ENCODE peak calls at places on chromosome 7, in eight cellular contexts. One of them, this sample, is unnamed.

GRCh38 chr7:100654908-100655831 is 1.1 kb downstream of the ACTL6B start:
- DNase-seq in CD4-positive, CD25-positive, alpha-beta regulatory T cell: no peak
- DNase-seq in CD8-positive, alpha-beta T cell: no peak
- DNase-seq in AG04450: no peak
- DNase-seq in adrenal gland: no peak
- DNase-seq in fibroblast of the aortic adventitia: no peak
- DNase-seq in HFF-Myc: no peak
- DNase-seq in LNCaP clone FGC: no peak
- DNase-seq in this sample: no peak

GRCh38 chr7:107262857-107263256 is 94.1 kb downstream of the HBP1 start:
- DNase-seq in CD4-positive, CD25-positive, alpha-beta regulatory T cell: no peak
- DNase-seq in CD8-positive, alpha-beta T cell: no peak
- DNase-seq in AG04450: no peak
- DNase-seq in adrenal gland: no peak
- DNase-seq in fibroblast of the aortic adventitia: peak
- DNase-seq in HFF-Myc: no peak
- DNase-seq in LNCaP clone FGC: no peak
- DNase-seq in this sample: no peak

GRCh38 chr7:42167206-42167913 is 69.6 kb downstream of the GLI3 start:
- DNase-seq in CD4-positive, CD25-positive, alpha-beta regulatory T cell: no peak
- DNase-seq in CD8-positive, alpha-beta T cell: no peak
- DNase-seq in AG04450: no peak
- DNase-seq in adrenal gland: no peak
- DNase-seq in fibroblast of the aortic adventitia: peak
- DNase-seq in HFF-Myc: no peak
- DNase-seq in LNCaP clone FGC: peak
- DNase-seq in this sample: no peak

GRCh38 chr7:76086070-76086469 is 38.2 kb downstream of the MDH2 start:
- DNase-seq in CD4-positive, CD25-positive, alpha-beta regulatory T cell: no peak
- DNase-seq in CD8-positive, alpha-beta T cell: no peak
- DNase-seq in AG04450: no peak
- DNase-seq in adrenal gland: no peak
- DNase-seq in fibroblast of the aortic adventitia: peak
- DNase-seq in HFF-Myc: no peak
- DNase-seq in LNCaP clone FGC: no peak
- DNase-seq in this sample: no peak

GRCh38 chr7:98168181-98168903 is 42.9 kb upstream of the BHLHA15 start:
- DNase-seq in CD4-positive, CD25-positive, alpha-beta regulatory T cell: peak
- DNase-seq in CD8-positive, alpha-beta T cell: peak
- DNase-seq in AG04450: peak
- DNase-seq in adrenal gland: peak
- DNase-seq in fibroblast of the aortic adventitia: peak
- DNase-seq in HFF-Myc: peak
- DNase-seq in LNCaP clone FGC: peak
- DNase-seq in this sample: peak

GRCh38 chr7:141649865-141650499 is 52.0 kb downstream of the DENND11 start:
- DNase-seq in CD4-positive, CD25-positive, alpha-beta regulatory T cell: no peak
- DNase-seq in CD8-positive, alpha-beta T cell: no peak
- DNase-seq in AG04450: peak
- DNase-seq in adrenal gland: peak
- DNase-seq in fibroblast of the aortic adventitia: peak
- DNase-seq in HFF-Myc: peak
- DNase-seq in LNCaP clone FGC: peak
- DNase-seq in this sample: peak

GRCh38 chr7:32474008-32474407 is 16.2 kb downstream of the LSM5 start:
- DNase-seq in CD4-positive, CD25-positive, alpha-beta regulatory T cell: no peak
- DNase-seq in CD8-positive, alpha-beta T cell: no peak
- DNase-seq in AG04450: no peak
- DNase-seq in adrenal gland: no peak
- DNase-seq in fibroblast of the aortic adventitia: no peak
- DNase-seq in HFF-Myc: no peak
- DNase-seq in LNCaP clone FGC: no peak
- DNase-seq in this sample: no peak

GRCh38 chr7:24337180-24337579 is 53.2 kb downstream of the NPY start:
- DNase-seq in CD4-positive, CD25-positive, alpha-beta regulatory T cell: no peak
- DNase-seq in CD8-positive, alpha-beta T cell: no peak
- DNase-seq in AG04450: no peak
- DNase-seq in adrenal gland: no peak
- DNase-seq in fibroblast of the aortic adventitia: no peak
- DNase-seq in HFF-Myc: no peak
- DNase-seq in LNCaP clone FGC: no peak
- DNase-seq in this sample: no peak

GRCh38 chr7:196283-196682 is 3.9 kb downstream of the FAM20C start:
- DNase-seq in CD4-positive, CD25-positive, alpha-beta regulatory T cell: no peak
- DNase-seq in CD8-positive, alpha-beta T cell: no peak
- DNase-seq in AG04450: no peak
- DNase-seq in adrenal gland: no peak
- DNase-seq in fibroblast of the aortic adventitia: no peak
- DNase-seq in HFF-Myc: no peak
- DNase-seq in LNCaP clone FGC: no peak
- DNase-seq in this sample: no peak

GRCh38 chr7:17506090-17506489 is 207.6 kb downstream of the AHR start:
- DNase-seq in CD4-positive, CD25-positive, alpha-beta regulatory T cell: no peak
- DNase-seq in CD8-positive, alpha-beta T cell: no peak
- DNase-seq in AG04450: no peak
- DNase-seq in adrenal gland: no peak
- DNase-seq in fibroblast of the aortic adventitia: peak
- DNase-seq in HFF-Myc: no peak
- DNase-seq in LNCaP clone FGC: no peak
- DNase-seq in this sample: no peak

GRCh38 chr7:70355591-70356323 is 757.5 kb downstream of the AUTS2 start:
- DNase-seq in CD4-positive, CD25-positive, alpha-beta regulatory T cell: no peak
- DNase-seq in CD8-positive, alpha-beta T cell: no peak
- DNase-seq in AG04450: no peak
- DNase-seq in adrenal gland: no peak
- DNase-seq in fibroblast of the aortic adventitia: no peak
- DNase-seq in HFF-Myc: no peak
- DNase-seq in LNCaP clone FGC: no peak
- DNase-seq in this sample: no peak

GRCh38 chr7:2011266-2012043 is 221.3 kb downstream of the MAD1L1 start:
- DNase-seq in CD4-positive, CD25-positive, alpha-beta regulatory T cell: no peak
- DNase-seq in CD8-positive, alpha-beta T cell: no peak
- DNase-seq in AG04450: no peak
- DNase-seq in adrenal gland: no peak
- DNase-seq in fibroblast of the aortic adventitia: no peak
- DNase-seq in HFF-Myc: no peak
- DNase-seq in LNCaP clone FGC: no peak
- DNase-seq in this sample: no peak

GRCh38 chr7:5630670-5631069 is 150.8 kb downstream of the RNF216 start:
- DNase-seq in CD4-positive, CD25-positive, alpha-beta regulatory T cell: no peak
- DNase-seq in CD8-positive, alpha-beta T cell: peak
- DNase-seq in AG04450: no peak
- DNase-seq in adrenal gland: no peak
- DNase-seq in fibroblast of the aortic adventitia: no peak
- DNase-seq in HFF-Myc: no peak
- DNase-seq in LNCaP clone FGC: no peak
- DNase-seq in this sample: no peak

GRCh38 chr7:142088022-142088714 is 23.4 kb upstream of the MGAM2 start:
- DNase-seq in CD4-positive, CD25-positive, alpha-beta regulatory T cell: no peak
- DNase-seq in CD8-positive, alpha-beta T cell: no peak
- DNase-seq in AG04450: no peak
- DNase-seq in adrenal gland: no peak
- DNase-seq in fibroblast of the aortic adventitia: peak
- DNase-seq in HFF-Myc: no peak
- DNase-seq in LNCaP clone FGC: peak
- DNase-seq in this sample: no peak

GRCh38 chr7:111090834-111091233 is at the start of gene LRRN3:
- DNase-seq in CD4-positive, CD25-positive, alpha-beta regulatory T cell: no peak
- DNase-seq in CD8-positive, alpha-beta T cell: peak
- DNase-seq in AG04450: no peak
- DNase-seq in adrenal gland: peak
- DNase-seq in fibroblast of the aortic adventitia: peak
- DNase-seq in HFF-Myc: no peak
- DNase-seq in LNCaP clone FGC: no peak
- DNase-seq in this sample: no peak
- H3K4me3 ChIP-seq in CD4-positive, CD25-positive, alpha-beta regulatory T cell: peak
- H3K4me3 ChIP-seq in CD8-positive, alpha-beta T cell: peak
- H3K4me3 ChIP-seq in AG04450: peak
- H3K4me3 ChIP-seq in adrenal gland: peak
- H3K4me3 ChIP-seq in fibroblast of the aortic adventitia: peak
- H3K4me3 ChIP-seq in HFF-Myc: peak
- H3K4me3 ChIP-seq in LNCaP clone FGC: no peak
- H3K4me3 ChIP-seq in this sample: peak

DNA sequence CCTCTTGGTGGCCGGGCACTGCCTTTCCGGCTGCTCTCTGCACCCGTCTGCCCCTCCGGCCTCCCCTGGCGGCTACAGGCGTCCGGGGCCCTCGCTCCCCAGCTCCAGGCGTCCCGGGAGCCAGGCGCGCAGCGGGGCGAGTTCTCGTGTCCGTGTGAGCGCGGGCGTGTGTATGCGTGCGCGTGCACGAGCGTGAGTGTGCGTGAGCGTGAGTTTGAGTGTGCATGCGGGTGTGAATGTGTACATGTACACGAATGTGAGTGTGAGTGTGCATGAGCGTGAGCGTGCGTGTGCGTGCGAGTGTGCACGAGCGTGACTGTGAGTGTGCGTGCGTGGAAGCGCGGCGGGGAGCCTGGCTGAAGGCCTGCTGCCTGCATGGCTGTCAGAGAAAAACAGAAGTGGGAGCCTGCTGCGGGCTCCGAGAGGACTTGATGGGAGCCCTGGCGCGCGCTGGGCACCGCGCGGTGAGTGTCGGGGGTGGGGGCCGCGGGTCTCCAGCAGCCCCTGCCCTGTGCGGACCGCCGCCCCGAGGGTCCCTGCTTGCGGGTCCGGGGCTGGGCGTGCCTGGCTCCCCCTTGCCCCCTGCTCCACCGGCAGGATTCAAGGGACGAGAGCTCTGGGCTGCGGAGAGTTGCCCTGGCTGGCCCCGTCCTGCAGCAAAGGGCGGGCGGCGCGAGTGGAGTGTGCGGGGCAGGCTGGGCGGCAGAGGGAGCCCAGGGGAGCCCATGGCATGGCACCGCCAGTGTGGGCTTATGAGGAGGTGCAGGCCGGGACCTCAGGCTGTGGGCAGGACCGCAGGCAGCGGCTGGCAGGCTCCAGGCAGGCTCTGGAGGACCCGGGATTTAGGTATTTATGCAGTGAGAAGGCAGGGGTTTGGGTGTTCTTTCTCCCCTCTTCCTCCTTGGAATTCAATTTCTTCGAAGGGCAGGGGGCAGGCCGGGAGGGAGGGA is 75.8 kb upstream of the EN2 start:
- DNase-seq in CD4-positive, CD25-positive, alpha-beta regulatory T cell: no peak
- DNase-seq in CD8-positive, alpha-beta T cell: no peak
- DNase-seq in AG04450: no peak
- DNase-seq in adrenal gland: no peak
- DNase-seq in fibroblast of the aortic adventitia: no peak
- DNase-seq in HFF-Myc: no peak
- DNase-seq in LNCaP clone FGC: no peak
- DNase-seq in this sample: no peak
- H3K4me3 ChIP-seq in CD4-positive, CD25-positive, alpha-beta regulatory T cell: no peak
- H3K4me3 ChIP-seq in CD8-positive, alpha-beta T cell: no peak
- H3K4me3 ChIP-seq in AG04450: peak
- H3K4me3 ChIP-seq in adrenal gland: no peak
- H3K4me3 ChIP-seq in fibroblast of the aortic adventitia: peak
- H3K4me3 ChIP-seq in HFF-Myc: no peak
- H3K4me3 ChIP-seq in LNCaP clone FGC: no peak
- H3K4me3 ChIP-seq in this sample: peak

GRCh38 chr7:115747174-115747573 is 283.4 kb downstream of the TFEC start:
- DNase-seq in CD4-positive, CD25-positive, alpha-beta regulatory T cell: no peak
- DNase-seq in CD8-positive, alpha-beta T cell: no peak
- DNase-seq in AG04450: no peak
- DNase-seq in adrenal gland: no peak
- DNase-seq in fibroblast of the aortic adventitia: peak
- DNase-seq in HFF-Myc: no peak
- DNase-seq in LNCaP clone FGC: no peak
- DNase-seq in this sample: no peak

GRCh38 chr7:115748123-115748738 is 282.3 kb downstream of the TFEC start:
- DNase-seq in CD4-positive, CD25-positive, alpha-beta regulatory T cell: no peak
- DNase-seq in CD8-positive, alpha-beta T cell: no peak
- DNase-seq in AG04450: no peak
- DNase-seq in adrenal gland: no peak
- DNase-seq in fibroblast of the aortic adventitia: peak
- DNase-seq in HFF-Myc: peak
- DNase-seq in LNCaP clone FGC: no peak
- DNase-seq in this sample: no peak

GRCh38 chr7:115754226-115754625 is 276.3 kb downstream of the TFEC start:
- DNase-seq in CD4-positive, CD25-positive, alpha-beta regulatory T cell: no peak
- DNase-seq in CD8-positive, alpha-beta T cell: no peak
- DNase-seq in AG04450: no peak
- DNase-seq in adrenal gland: no peak
- DNase-seq in fibroblast of the aortic adventitia: no peak
- DNase-seq in HFF-Myc: no peak
- DNase-seq in LNCaP clone FGC: no peak
- DNase-seq in this sample: no peak

DNA sequence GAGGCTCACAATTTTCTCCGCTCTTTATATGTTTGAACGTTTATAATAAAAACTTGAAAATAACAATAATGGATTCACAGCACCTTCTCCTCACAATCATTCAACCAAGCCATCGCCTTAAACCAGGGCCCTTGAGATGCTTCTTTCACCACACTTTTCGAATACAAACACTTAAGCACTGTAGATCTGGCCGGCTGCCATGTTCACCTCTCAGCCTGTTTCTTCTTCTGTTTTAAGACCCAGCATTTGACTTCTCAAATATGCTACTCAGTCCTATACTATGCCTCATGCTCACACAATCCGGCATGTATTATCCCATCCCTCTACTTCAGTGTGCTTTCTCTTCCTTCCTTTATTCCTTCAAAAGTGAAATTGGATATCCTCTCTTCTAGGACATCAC is 280.6 kb downstream of the TFEC start:
- DNase-seq in CD4-positive, CD25-positive, alpha-beta regulatory T cell: no peak
- DNase-seq in CD8-positive, alpha-beta T cell: no peak
- DNase-seq in AG04450: no peak
- DNase-seq in adrenal gland: no peak
- DNase-seq in fibroblast of the aortic adventitia: peak
- DNase-seq in HFF-Myc: no peak
- DNase-seq in LNCaP clone FGC: no peak
- DNase-seq in this sample: no peak
- H3K4me3 ChIP-seq in CD4-positive, CD25-positive, alpha-beta regulatory T cell: no peak
- H3K4me3 ChIP-seq in CD8-positive, alpha-beta T cell: no peak
- H3K4me3 ChIP-seq in AG04450: no peak
- H3K4me3 ChIP-seq in adrenal gland: no peak
- H3K4me3 ChIP-seq in fibroblast of the aortic adventitia: no peak
- H3K4me3 ChIP-seq in HFF-Myc: no peak
- H3K4me3 ChIP-seq in LNCaP clone FGC: no peak
- H3K4me3 ChIP-seq in this sample: no peak

GRCh38 chr7:27771111-27771510 is 31.1 kb downstream of the TAX1BP1 start:
- DNase-seq in CD4-positive, CD25-positive, alpha-beta regulatory T cell: no peak
- DNase-seq in CD8-positive, alpha-beta T cell: no peak
- DNase-seq in AG04450: no peak
- DNase-seq in adrenal gland: no peak
- DNase-seq in fibroblast of the aortic adventitia: no peak
- DNase-seq in HFF-Myc: no peak
- DNase-seq in LNCaP clone FGC: no peak
- DNase-seq in this sample: no peak

GRCh38 chr7:27764109-27764508 is 24.1 kb downstream of the TAX1BP1 start:
- DNase-seq in CD4-positive, CD25-positive, alpha-beta regulatory T cell: no peak
- DNase-seq in CD8-positive, alpha-beta T cell: no peak
- DNase-seq in AG04450: no peak
- DNase-seq in adrenal gland: no peak
- DNase-seq in fibroblast of the aortic adventitia: peak
- DNase-seq in HFF-Myc: no peak
- DNase-seq in LNCaP clone FGC: no peak
- DNase-seq in this sample: no peak

GRCh38 chr7:27762062-27762461 is 22.1 kb downstream of the TAX1BP1 start:
- DNase-seq in CD4-positive, CD25-positive, alpha-beta regulatory T cell: no peak
- DNase-seq in CD8-positive, alpha-beta T cell: no peak
- DNase-seq in AG04450: no peak
- DNase-seq in adrenal gland: no peak
- DNase-seq in fibroblast of the aortic adventitia: no peak
- DNase-seq in HFF-Myc: no peak
- DNase-seq in LNCaP clone FGC: no peak
- DNase-seq in this sample: no peak

GRCh38 chr7:27767374-27767773 is 27.4 kb downstream of the TAX1BP1 start:
- DNase-seq in CD4-positive, CD25-positive, alpha-beta regulatory T cell: no peak
- DNase-seq in CD8-positive, alpha-beta T cell: no peak
- DNase-seq in AG04450: no peak
- DNase-seq in adrenal gland: no peak
- DNase-seq in fibroblast of the aortic adventitia: peak
- DNase-seq in HFF-Myc: no peak
- DNase-seq in LNCaP clone FGC: no peak
- DNase-seq in this sample: no peak

GRCh38 chr7:27765856-27766255 is 25.9 kb downstream of the TAX1BP1 start:
- DNase-seq in CD4-positive, CD25-positive, alpha-beta regulatory T cell: no peak
- DNase-seq in CD8-positive, alpha-beta T cell: no peak
- DNase-seq in AG04450: no peak
- DNase-seq in adrenal gland: no peak
- DNase-seq in fibroblast of the aortic adventitia: no peak
- DNase-seq in HFF-Myc: no peak
- DNase-seq in LNCaP clone FGC: no peak
- DNase-seq in this sample: no peak
- H3K4me3 ChIP-seq in CD4-positive, CD25-positive, alpha-beta regulatory T cell: no peak
- H3K4me3 ChIP-seq in CD8-positive, alpha-beta T cell: no peak
- H3K4me3 ChIP-seq in AG04450: no peak
- H3K4me3 ChIP-seq in adrenal gland: no peak
- H3K4me3 ChIP-seq in fibroblast of the aortic adventitia: no peak
- H3K4me3 ChIP-seq in HFF-Myc: no peak
- H3K4me3 ChIP-seq in LNCaP clone FGC: no peak
- H3K4me3 ChIP-seq in this sample: no peak

This sample was measured in skeletal muscle cell.